ENCODE peak calls at places on chromosomes 6 and 20, in five cellular contexts. X is anterior cingulate cortex, Z is HCT116, J is C1 segment of cervical spinal cord, Q is SK-N-DZ. P is an unnamed sample.

GRCh38 chr6:121236984-121237383 is 97.3 kb downstream of the TBC1D32 start:
- DNase-seq in X (no peak), Z (no peak), J (no peak), Q (no peak), P (no peak)

GRCh38 chr6:11711644-11711993 is 67.0 kb downstream of the ADTRP start:
- DNase-seq in X (no peak), Z (no peak), J (no peak), Q (no peak), P (no peak)

GRCh38 chr6:10256113-10256690 is 158.7 kb downstream of the TFAP2A start:
- DNase-seq in X (no peak), Z (peak), J (no peak), Q (no peak), P (no peak)

GRCh38 chr6:14671261-14671681 is 553.7 kb downstream of the CD83 start:
- DNase-seq in X (no peak), Z (no peak), J (no peak), Q (no peak), P (no peak)

GRCh38 chr6:139531148-139531547 is 156.7 kb upstream of the CITED2 start:
- DNase-seq in X (no peak), Z (no peak), J (no peak), Q (no peak), P (no peak)

GRCh38 chr20:19512886-19513285 is 245.2 kb upstream of the RIN2 start:
- DNase-seq in X (no peak), Z (no peak), J (no peak), Q (no peak), P (no peak)

GRCh38 chr20:25675161-25675560 is 21.5 kb downstream of the ZNF337 start:
- DNase-seq in X (no peak), Z (no peak), J (no peak), Q (no peak), P (no peak)

GRCh38 chr6:46612645-46613044 is 40.0 kb downstream of the CYP39A1 start:
- DNase-seq in X (no peak), Z (no peak), J (no peak), Q (no peak), P (no peak)

GRCh38 chr6:52391599-52391998 is 28.5 kb upstream of the EFHC1 start:
- DNase-seq in X (no peak), Z (no peak), J (peak), Q (no peak), P (no peak)

GRCh38 chr6:15893556-15894253 is 230.9 kb upstream of the DTNBP1 start:
- DNase-seq in X (no peak), Z (peak), J (no peak), Q (peak), P (no peak)

GRCh38 chr6:114187563-114187962 is 155.3 kb downstream of the HS3ST5 start:
- DNase-seq in X (no peak), Z (no peak), J (no peak), Q (no peak), P (no peak)

GRCh38 chr6:16712931-16713484 is 48.3 kb downstream of the ATXN1 start:
- DNase-seq in X (no peak), Z (peak), J (no peak), Q (peak), P (peak)

GRCh38 chr6:140202964-140203363 is 828.5 kb upstream of the CITED2 start:
- DNase-seq in X (no peak), Z (no peak), J (no peak), Q (no peak), P (no peak)

GRCh38 chr6:34182751-34183531 is 37.1 kb upstream of the GRM4 start:
- DNase-seq in X (no peak), Z (no peak), J (no peak), Q (no peak), P (no peak)

GRCh38 chr6:33974471-33974870 is 170.7 kb upstream of the MLN start:
- DNase-seq in X (no peak), Z (no peak), J (no peak), Q (no peak), P (no peak)

GRCh38 chr20:48828734-48829460 is 1.1 kb upstream of the PREX1 start:
- DNase-seq in X (no peak), Z (no peak), J (no peak), Q (no peak), P (no peak)

GRCh38 chr6:80618953-80619352 is 512.5 kb downstream of the BCKDHB start:
- DNase-seq in X (no peak), Z (no peak), J (no peak), Q (no peak), P (no peak)

GRCh38 chr6:151870375-151870774 is 62.9 kb downstream of the ESR1 start:
- DNase-seq in X (no peak), Z (no peak), J (no peak), Q (no peak), P (no peak)

GRCh38 chr6:156410649-156411048 is 366.5 kb upstream of the ARID1B start:
- DNase-seq in X (no peak), Z (no peak), J (no peak), Q (no peak), P (no peak)

GRCh38 chr6:38459291-38459690 is 180.4 kb downstream of the BTBD9 start:
- DNase-seq in X (no peak), Z (no peak), J (no peak), Q (no peak), P (no peak)

GRCh38 chr20:41116282-41116960 is 20.9 kb upstream of the PLCG1 start:
- DNase-seq in X (no peak), Z (no peak), J (no peak), Q (no peak), P (no peak)

GRCh38 chr20:22070546-22070945 is 365.1 kb downstream of the PAX1 start:
- DNase-seq in X (no peak), Z (no peak), J (no peak), Q (no peak), P (no peak)

GRCh38 chr6:31586596-31586995 is 519 bp downstream of the LST1 start:
- DNase-seq in X (no peak), Z (no peak), J (peak), Q (no peak), P (no peak)

GRCh38 chr20:57991211-57991841 is 237.1 kb downstream of the ANKRD60 start:
- DNase-seq in X (no peak), Z (no peak), J (no peak), Q (no peak), P (no peak)

GRCh38 chr6:44630125-44631028 is 242.9 kb downstream of the CDC5L start:
- DNase-seq in X (peak), Z (peak), J (peak), Q (peak), P (no peak)

GRCh38 chr6:22017272-22017671 is 279.6 kb downstream of the PRL start:
- DNase-seq in X (no peak), Z (no peak), J (no peak), Q (no peak), P (no peak)

GRCh38 chr20:49450281-49450707 is 32.2 kb downstream of the KCNB1 start:
- DNase-seq in X (no peak), Z (no peak), J (peak), Q (peak), P (no peak)

GRCh38 chr6:30443657-30444450 is 45.5 kb upstream of the HLA-E start:
- DNase-seq in X (no peak), Z (no peak), J (no peak), Q (no peak), P (no peak)

GRCh38 chr20:58906894-58907293 is 54.4 kb downstream of the GNAS start:
- DNase-seq in X (no peak), Z (no peak), J (no peak), Q (no peak), P (no peak)

GRCh38 chr6:125793863-125794262 is 3.1 kb downstream of the NCOA7 start:
- DNase-seq in X (no peak), Z (no peak), J (no peak), Q (no peak), P (no peak)

GRCh38 chr6:117547688-117548621 is 54.4 kb downstream of the GOPC start:
- DNase-seq in X (peak), Z (no peak), J (peak), Q (no peak), P (no peak)

GRCh38 chr20:38873050-38873581 is 53.1 kb upstream of the FAM83D start:
- DNase-seq in X (no peak), Z (no peak), J (no peak), Q (no peak), P (no peak)

GRCh38 chr6:151681426-151682059 is 125.9 kb upstream of the ESR1 start:
- DNase-seq in X (no peak), Z (no peak), J (no peak), Q (no peak), P (no peak)

GRCh38 chr20:60268502-60268901 is 310.3 kb downstream of the CDH26 start:
- DNase-seq in X (no peak), Z (no peak), J (no peak), Q (no peak), P (no peak)

GRCh38 chr20:8490076-8490830 is 358.2 kb downstream of the PLCB1 start:
- DNase-seq in X (no peak), Z (no peak), J (no peak), Q (no peak), P (no peak)

GRCh38 chr20:39897058-39897457 is 792.0 kb downstream of the MAFB start:
- DNase-seq in X (no peak), Z (no peak), J (no peak), Q (no peak), P (no peak)

GRCh38 chr6:99143108-99143828 is 195.5 kb upstream of the FBXL4 start:
- DNase-seq in X (no peak), Z (no peak), J (no peak), Q (no peak), P (no peak)